ENCODE peak calls at places on chromosome 4, in four cellular contexts. W is WTC11, Y is K562, N is GM12878. I is an unnamed sample.

GRCh38 chr4:123449780-123450179 is 53.2 kb downstream of the SPRY1 start:
- DNase-seq in W (no peak), N (peak), Y (no peak), I (peak)

GRCh38 chr4:142379277-142380051 is 466.6 kb downstream of the INPP4B start:
- DNase-seq in Y (no peak), W (no peak), N (no peak), I (no peak)

GRCh38 chr4:183698909-183699308 is 39.8 kb downstream of the TRAPPC11 start:
- DNase-seq in Y (no peak), N (no peak), W (no peak), I (no peak)

GRCh38 chr4:163191999-163192398 is 25.3 kb upstream of the NAF1 start:
- DNase-seq in Y (peak), N (no peak), W (no peak), I (peak)

GRCh38 chr4:24470681-24471622 is 113.4 kb downstream of the DHX15 start:
- DNase-seq in W (peak), N (no peak), Y (no peak), I (no peak)

GRCh38 chr4:40626183-40626990 is 3.3 kb downstream of the RBM47 start:
- DNase-seq in N (no peak), W (no peak), Y (no peak), I (no peak)

GRCh38 chr4:150206981-150207380 is 128.7 kb downstream of the DCLK2 start:
- DNase-seq in Y (no peak), N (no peak), W (no peak), I (no peak)

GRCh38 chr4:143384381-143384994 is 47.8 kb downstream of the GAB1 start:
- DNase-seq in W (no peak), N (no peak), Y (no peak), I (no peak)

GRCh38 chr4:141636771-141637460 is 533 bp downstream of the IL15 start:
- DNase-seq in N (no peak), Y (no peak), W (peak), I (no peak)

GRCh38 chr4:121696140-121696640 is 590 bp downstream of the ANXA5 start:
- DNase-seq in N (no peak), Y (peak), W (peak), I (peak)

GRCh38 chr4:183797041-183797444 is 108.1 kb upstream of the STOX2 start:
- DNase-seq in Y (no peak), W (peak), N (no peak), I (no peak)

GRCh38 chr4:17066972-17067371 is 168.5 kb upstream of the LDB2 start:
- DNase-seq in Y (no peak), N (no peak), W (no peak), I (no peak)

GRCh38 chr4:47839259-47839658 is 1.4 kb upstream of the CORIN start:
- DNase-seq in N (peak), Y (no peak), W (no peak), I (no peak)

GRCh38 chr4:88938138-88938537 is 118.8 kb downstream of the FAM13A start:
- DNase-seq in N (no peak), W (no peak), Y (no peak), I (no peak)

GRCh38 chr4:37562592-37562991 is 123.6 kb downstream of the RELL1 start:
- DNase-seq in Y (no peak), N (no peak), W (no peak), I (no peak)

GRCh38 chr4:110010797-110011196 is 98.1 kb downstream of the EGF start:
- DNase-seq in W (no peak), Y (no peak), N (no peak), I (no peak)

GRCh38 chr4:54090804-54091623 is 8.9 kb upstream of the GSX2 start:
- DNase-seq in N (no peak), Y (peak), W (no peak), I (peak)

GRCh38 chr4:8070751-8071718 is 87.6 kb downstream of the ABLIM2 start:
- DNase-seq in N (no peak), Y (no peak), W (no peak), I (no peak)

GRCh38 chr4:75985116-75985515 is 5.6 kb downstream of the SDAD1 start:
- DNase-seq in W (no peak), N (no peak), Y (no peak), I (no peak)

GRCh38 chr4:99655315-99656081 is 2.1 kb downstream of the C4orf54 start:
- DNase-seq in N (no peak), Y (no peak), W (no peak), I (no peak)

GRCh38 chr4:32400870-32401269 is 1680.7 kb downstream of the PCDH7 start:
- DNase-seq in W (no peak), Y (no peak), N (no peak), I (no peak)

GRCh38 chr4:138118270-138118669 is 123.9 kb downstream of the SLC7A11 start:
- DNase-seq in N (no peak), W (no peak), Y (no peak), I (no peak)

GRCh38 chr4:122285285-122285684 is 93.5 kb upstream of the ADAD1 start:
- DNase-seq in W (no peak), Y (peak), N (no peak), I (no peak)

GRCh38 chr4:59127748-59128147 is 2017.6 kb upstream of the IGFBP7 start:
- DNase-seq in W (no peak), Y (no peak), N (no peak), I (no peak)

GRCh38 chr4:129145222-129145730 is 49.3 kb downstream of the C4orf33 start:
- DNase-seq in Y (no peak), W (no peak), N (no peak), I (no peak)
- TF ChIP-seq CBFB in Y (no peak), W (no peak), N (no peak), I (no peak)

GRCh38 chr4:130479020-130479419 is 1383.1 kb downstream of the C4orf33 start:
- DNase-seq in Y (no peak), W (no peak), N (no peak), I (no peak)

GRCh38 chr4:130479674-130480073 is 1383.7 kb downstream of the C4orf33 start:
- DNase-seq in W (no peak), N (no peak), Y (no peak), I (no peak)

DNA sequence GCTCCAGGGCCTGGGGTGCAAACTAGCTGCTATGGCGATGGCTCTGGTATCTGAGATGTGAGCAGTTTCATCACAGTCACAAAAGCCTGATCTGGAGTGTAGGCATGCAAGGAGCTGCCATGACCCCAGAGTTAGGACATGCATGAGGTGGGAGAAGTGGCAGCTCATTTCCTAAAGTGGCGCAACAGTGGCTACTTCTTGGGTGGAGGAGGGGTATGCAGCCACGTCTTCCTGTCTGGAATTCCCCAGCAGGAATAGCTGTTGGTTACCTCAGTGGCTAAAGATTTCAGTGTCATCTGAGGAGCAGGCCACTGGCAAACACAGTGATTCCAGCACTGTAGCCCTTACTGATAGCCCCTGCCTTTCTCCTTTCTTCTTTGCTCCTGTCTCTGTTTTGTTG is 1382.5 kb downstream of the C4orf33 start:
- DNase-seq in W (no peak), N (no peak), Y (no peak), I (no peak)
- TF ChIP-seq CBFB in W (no peak), N (no peak), Y (no peak), I (no peak)

GRCh38 chr4:176545886-176546285 is 226.1 kb downstream of the SPCS3 start:
- DNase-seq in N (no peak), W (no peak), Y (no peak), I (no peak)

GRCh38 chr4:176548571-176548970 is 228.8 kb downstream of the SPCS3 start:
- DNase-seq in W (no peak), N (no peak), Y (no peak), I (no peak)

GRCh38 chr4:176549161-176549865 is 229.5 kb downstream of the SPCS3 start:
- DNase-seq in Y (no peak), W (no peak), N (no peak), I (no peak)

GRCh38 chr4:176547005-176547404 is 227.2 kb downstream of the SPCS3 start:
- DNase-seq in Y (no peak), W (no peak), N (no peak), I (no peak)
- TF ChIP-seq CBFB in Y (no peak), W (no peak), N (no peak), I (no peak)

GRCh38 chr4:33974270-33974669 is 2270.0 kb downstream of the ARAP2 start:
- DNase-seq in Y (no peak), N (no peak), W (no peak), I (no peak)
- TF ChIP-seq CBFB in Y (no peak), N (no peak), W (no peak), I (no peak)

DNA sequence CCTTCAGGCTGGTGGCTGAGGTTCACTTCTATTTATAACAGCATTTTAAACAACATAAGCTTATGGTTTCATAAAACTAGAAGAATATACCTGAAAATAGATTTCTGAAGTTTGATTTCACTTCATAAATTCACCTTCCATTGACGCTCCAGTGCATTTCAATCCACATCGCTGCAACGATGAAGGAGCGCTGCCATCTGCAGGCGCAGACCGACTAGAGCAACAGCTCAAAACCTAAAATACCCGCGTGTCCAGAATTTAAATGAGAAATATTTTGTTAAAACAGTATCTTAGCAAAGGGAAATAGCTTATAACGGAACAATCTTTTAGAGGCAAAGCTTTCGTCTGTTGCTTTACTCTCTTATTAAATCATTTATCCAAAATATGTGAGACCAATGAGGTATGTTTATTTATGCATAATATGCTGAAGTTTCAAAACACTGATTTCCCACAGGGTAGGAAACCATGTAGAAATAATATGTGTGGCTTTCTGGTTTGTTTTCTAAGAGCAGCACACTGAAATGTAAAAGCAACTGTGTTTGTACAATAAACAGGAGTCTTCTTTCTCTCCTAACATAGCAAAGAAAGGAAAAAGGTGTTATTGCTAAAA is 816.4 kb upstream of the FRG1 start:
- DNase-seq in W (peak), Y (no peak), N (no peak), I (peak)
- TF ChIP-seq CBFB in W (no peak), Y (no peak), N (no peak), I (no peak)

GRCh38 chr4:92047209-92047877 is 256.4 kb upstream of the GRID2 start:
- DNase-seq in Y (no peak), N (no peak), W (no peak), I (no peak)
- TF ChIP-seq CBFB in Y (no peak), N (no peak), W (no peak), I (no peak)

DNA sequence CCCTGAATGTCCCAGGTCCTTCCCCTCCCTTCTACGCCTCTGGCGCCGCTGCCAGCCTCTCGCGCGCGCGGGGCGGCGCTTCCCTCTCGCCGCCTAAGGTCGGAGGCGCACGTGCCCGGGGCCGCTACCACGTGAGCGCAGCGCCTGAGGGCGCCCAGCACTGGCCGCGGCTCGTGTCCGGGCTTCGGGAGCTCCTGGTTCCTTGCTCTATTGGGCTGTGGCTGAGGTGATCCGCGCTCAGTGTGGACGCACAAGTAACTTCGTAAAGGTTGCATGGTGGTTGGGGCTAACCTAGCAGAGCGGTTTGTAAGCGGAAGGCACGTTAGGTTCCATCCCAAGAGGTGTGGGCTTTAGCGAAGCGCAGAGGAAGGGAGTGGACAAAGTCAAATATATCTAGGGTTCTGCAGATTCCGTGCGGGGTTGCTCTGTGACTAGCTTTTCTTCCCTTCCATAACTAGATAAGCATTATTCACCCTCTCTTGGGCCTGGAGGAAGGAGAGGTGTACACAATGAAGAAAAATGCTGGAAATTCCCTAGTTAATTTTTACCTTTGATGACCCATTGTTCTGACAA is 1.8 kb downstream of the TLL1 start:
- DNase-seq in Y (no peak), N (no peak), W (peak), I (no peak)
- TF ChIP-seq CBFB in Y (no peak), N (no peak), W (peak), I (no peak)

GRCh38 chr4:1111259-1111809 is 2.0 kb downstream of the RNF212 start:
- DNase-seq in Y (no peak), W (no peak), N (no peak), I (no peak)

GRCh38 chr4:1112174-1112820 is 1.1 kb downstream of the RNF212 start:
- DNase-seq in N (no peak), Y (no peak), W (no peak), I (no peak)

GRCh38 chr4:1112821-1113182 is 562 bp downstream of the RNF212 start:
- DNase-seq in Y (no peak), N (no peak), W (no peak), I (no peak)

GRCh38 chr4:1109332-1109731 is 4.0 kb downstream of the RNF212 start:
- DNase-seq in W (no peak), N (no peak), Y (no peak), I (no peak)

GRCh38 chr4:1109898-1110506 is 3.4 kb downstream of the RNF212 start:
- DNase-seq in N (no peak), W (no peak), Y (no peak), I (peak)
- TF ChIP-seq CBFB in N (no peak), W (no peak), Y (no peak), I (no peak)

DNA sequence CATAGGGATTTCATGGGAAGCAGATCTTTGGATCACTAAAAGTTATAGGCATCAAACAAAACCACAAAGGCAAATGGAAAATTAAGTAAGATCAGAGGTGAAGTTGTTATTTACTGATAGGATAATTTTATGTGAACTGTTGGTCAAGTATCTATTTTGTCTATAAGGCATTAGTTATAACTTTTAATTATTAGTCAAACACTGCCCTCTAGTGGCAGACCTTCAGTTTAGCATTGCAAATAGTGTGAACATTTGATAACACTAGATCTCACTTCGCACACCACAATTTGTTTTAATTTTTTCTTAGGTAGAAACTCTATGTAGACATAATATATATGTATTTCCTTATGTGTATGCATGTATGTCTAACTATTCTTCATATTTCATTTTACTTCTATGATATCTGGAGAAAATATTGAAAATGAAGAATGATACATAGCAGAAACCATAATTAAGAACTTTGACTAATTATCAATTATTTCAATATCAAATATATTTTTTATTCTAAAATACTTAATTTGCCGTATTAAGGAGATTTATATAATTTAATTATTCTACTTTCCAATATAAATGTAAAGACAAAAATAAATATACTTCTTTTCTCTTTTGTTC is 214.5 kb upstream of the TACR3 start:
- DNase-seq in W (no peak), Y (peak), N (no peak), I (peak)
- TF ChIP-seq CBFB in W (no peak), Y (no peak), N (no peak), I (no peak)

I was measured in HepG2.